ENCODE peak calls at places on chromosomes 1 and 21, in ten cellular contexts. J is IMR-90, H is breast epithelium, D is heart left ventricle, Q is stomach, A is sigmoid colon, U is esophagus muscularis mucosa, P is body of pancreas, N is A549, R is esophagus squamous epithelium. K is an unnamed sample.

GRCh38 chr1:62181531-62181930 is 13.1 kb upstream of the L1TD1 start:
- DNase-seq in J (no peak), H (no peak), D (no peak), Q (no peak), A (no peak), U (no peak), P (no peak), N (no peak), R (no peak), K (peak; percentile 24)

GRCh38 chr21:20592482-20592881 is 405.7 kb upstream of the NCAM2 start:
- DNase-seq in J (no peak), H (no peak), D (no peak), Q (no peak), A (no peak), U (no peak), P (no peak), N (no peak), R (no peak), K (no peak)

GRCh38 chr21:22791986-22792560 is 1793.9 kb downstream of the NCAM2 start:
- DNase-seq in J (peak; percentile 38), H (no peak), D (no peak), Q (no peak), A (no peak), U (no peak), P (peak; percentile 30), N (peak; percentile 0), R (no peak), K (no peak)

GRCh38 chr1:25854554-25854953 is 4.7 kb downstream of the AUNIP start:
- DNase-seq in J (no peak), H (no peak), D (no peak), Q (no peak), A (no peak), U (no peak), P (no peak), N (no peak), R (no peak), K (no peak)

GRCh38 chr1:24525606-24526005 is 23.0 kb downstream of the RCAN3 start:
- DNase-seq in J (no peak), H (no peak), D (no peak), Q (no peak), A (no peak), U (no peak), P (no peak), N (no peak), R (no peak), K (no peak)

GRCh38 chr1:51518033-51518729 is 885 bp downstream of the EPS15 start:
- DNase-seq in J (peak; percentile 28), H (no peak), D (peak; percentile 39), Q (peak; percentile 49), A (peak; percentile 68), U (no peak), P (peak; percentile 40), N (peak; percentile 25), R (no peak), K (peak; percentile 82)

GRCh38 chr1:67882196-67882958 is 49.1 kb upstream of the GNG12 start:
- DNase-seq in J (no peak), H (no peak), D (no peak), Q (no peak), A (no peak), U (no peak), P (no peak), N (no peak), R (no peak), K (no peak)

GRCh38 chr1:209601809-209602657 is 18.5 kb downstream of the CAMK1G start:
- DNase-seq in J (peak; percentile 45), H (no peak), D (no peak), Q (peak; percentile 50), A (no peak), U (no peak), P (peak; percentile 63), N (peak; percentile 55), R (no peak), K (no peak)

GRCh38 chr1:237702161-237702560 is 188.6 kb downstream of the ZP4 start:
- DNase-seq in J (no peak), H (no peak), D (no peak), Q (no peak), A (no peak), U (no peak), P (no peak), N (no peak), R (no peak), K (no peak)

GRCh38 chr1:224169876-224170275 is 13.2 kb upstream of the DEGS1 start:
- DNase-seq in J (no peak), H (no peak), D (no peak), Q (no peak), A (no peak), U (no peak), P (no peak), N (no peak), R (no peak), K (no peak)

GRCh38 chr1:79226963-79227362 is 220.4 kb upstream of the ADGRL4 start:
- DNase-seq in J (no peak), H (no peak), D (no peak), Q (no peak), A (no peak), U (no peak), P (no peak), N (no peak), R (no peak), K (no peak)

GRCh38 chr21:37582613-37583012 is 216.0 kb downstream of the DYRK1A start:
- DNase-seq in J (peak; percentile 77), H (no peak), D (no peak), Q (no peak), A (no peak), U (no peak), P (peak; percentile 44), N (peak; percentile 33), R (no peak), K (no peak)

GRCh38 chr21:26820473-26820872 is 24.7 kb downstream of the ADAMTS1 start:
- DNase-seq in J (no peak), H (no peak), D (no peak), Q (no peak), A (no peak), U (no peak), P (no peak), N (no peak), R (no peak), K (no peak)

GRCh38 chr1:76153856-76154212 is 79.3 kb downstream of the ST6GALNAC3 start:
- DNase-seq in J (no peak), H (no peak), D (no peak), Q (no peak), A (no peak), U (no peak), P (no peak), N (no peak), R (no peak), K (no peak)

GRCh38 chr1:179781962-179782361 is 38.9 kb downstream of the FAM163A start:
- DNase-seq in J (peak; percentile 50), H (no peak), D (peak; percentile 60), Q (peak; percentile 46), A (peak; percentile 98), U (no peak), P (no peak), N (no peak), R (no peak), K (no peak)

GRCh38 chr1:178301141-178301540 is 195.6 kb downstream of the CLEC20A start:
- DNase-seq in J (no peak), H (no peak), D (no peak), Q (no peak), A (no peak), U (no peak), P (no peak), N (no peak), R (no peak), K (no peak)

GRCh38 chr1:114521396-114522263 is 10.6 kb upstream of the TRIM33 start:
- DNase-seq in J (no peak), H (no peak), D (no peak), Q (no peak), A (no peak), U (no peak), P (no peak), N (no peak), R (no peak), K (no peak)

GRCh38 chr1:248737457-248737856 is 18.1 kb downstream of the LYPD8 start:
- DNase-seq in J (no peak), H (no peak), D (no peak), Q (no peak), A (no peak), U (no peak), P (no peak), N (no peak), R (no peak), K (no peak)
- H3K9me3 ChIP-seq in J (peaks cover 29% of the 10 kb centered on the region), H (no peaks in the 10 kb centered on the region), D (peaks cover 10% of the 10 kb centered on the region), Q (no peaks in the 10 kb centered on the region), A (peaks cover 4% of the 10 kb centered on the region), U (no peaks in the 10 kb centered on the region), P (no peaks in the 10 kb centered on the region), N (peaks cover 2% of the 10 kb centered on the region), R (no peaks in the 10 kb centered on the region), K (peaks cover 6% of the 10 kb centered on the region)

GRCh38 chr1:16905856-16906702 is 10.3 kb downstream of the RNU1-2 start:
- DNase-seq in J (peak; percentile 56), H (no peak), D (no peak), Q (no peak), A (no peak), U (no peak), P (no peak), N (no peak), R (no peak), K (peak; percentile 73)

GRCh38 chr1:16905112-16905855 is 9.5 kb downstream of the RNU1-2 start:
- DNase-seq in J (peak; percentile 96), H (no peak), D (no peak), Q (no peak), A (peak; percentile 71), U (no peak), P (peak; percentile 56), N (peak; percentile 60), R (no peak), K (peak; percentile 70)

GRCh38 chr1:16903458-16903796 is 7.6 kb downstream of the RNU1-2 start:
- DNase-seq in J (no peak), H (no peak), D (no peak), Q (no peak), A (no peak), U (no peak), P (no peak), N (no peak), R (no peak), K (no peak)

GRCh38 chr1:16903054-16903453 is 7.3 kb downstream of the RNU1-2 start:
- DNase-seq in J (peak; percentile 71), H (no peak), D (no peak), Q (no peak), A (peak; percentile 73), U (no peak), P (no peak), N (no peak), R (no peak), K (peak; percentile 76)

GRCh38 chr1:16904560-16905111 is 8.9 kb downstream of the RNU1-2 start:
- DNase-seq in J (peak; percentile 100), H (peak; percentile 100), D (peak; percentile 99), Q (peak; percentile 99), A (peak; percentile 100), U (peak; percentile 100), P (peak; percentile 98), N (peak; percentile 73), R (peak; percentile 98), K (peak; percentile 100)
- TF ChIP-seq POLR2A in J (no peak), H (peak; percentile 13), D (peak; percentile 61), Q (no peak), A (peak; percentile 79), U (peak; percentile 7), P (no peak), N (peak; percentile 53), R (no peak), K (no peak)

GRCh38 chr21:33325222-33326067 is 675 bp downstream of the IFNAR1 start:
- DNase-seq in J (peak; percentile 75), H (peak; percentile 73), D (peak; percentile 79), Q (peak; percentile 81), A (peak; percentile 86), U (peak; percentile 94), P (peak; percentile 83), N (peak; percentile 28), R (no peak), K (peak; percentile 87)
- TF ChIP-seq CTCF in J (no peak), H (no peak), D (no peak), Q (no peak), A (no peak), U (no peak), P (no peak), N (no peak), R (no peak), K (no peak)

GRCh38 chr21:25307489-25307888 is 299.8 kb downstream of the MRPL39 start:
- DNase-seq in J (peak; percentile 64), H (no peak), D (no peak), Q (no peak), A (no peak), U (no peak), P (no peak), N (no peak), R (no peak), K (no peak)
- H3K9me3 ChIP-seq in J (peaks cover 3% of the 10 kb centered on the region), H (peaks cover 7% of the 10 kb centered on the region), D (peaks cover 22% of the 10 kb centered on the region), Q (no peaks in the 10 kb centered on the region), A (no peaks in the 10 kb centered on the region), U (no peaks in the 10 kb centered on the region), P (no peaks in the 10 kb centered on the region), N (no peaks in the 10 kb centered on the region), R (peaks cover 8% of the 10 kb centered on the region), K (peaks cover 7% of the 10 kb centered on the region)